ENCODE peak calls at places on chromosomes 7 and 10, in seven cellular contexts. M, G, N, A, V, T and C are unnamed samples.

GRCh38 chr7:135274495-135275268 is 41.0 kb downstream of the STRA8 start:
- DNase-seq in M (peak), G (peak), N (peak), A (no peak), V (no peak), T (peak), C (peak)

GRCh38 chr10:3206516-3207157 is 34.1 kb upstream of the PITRM1 start:
- DNase-seq in M (no peak), G (peak), N (no peak), A (no peak), V (no peak), T (no peak), C (no peak)

GRCh38 chr7:41107330-41107937 is 595.5 kb downstream of the INHBA start:
- DNase-seq in M (peak), G (no peak), N (no peak), A (no peak), V (no peak), T (no peak), C (no peak)

GRCh38 chr10:111840546-111840945 is 343.0 kb downstream of the GPAM start:
- DNase-seq in M (no peak), G (no peak), N (no peak), A (no peak), V (no peak), T (no peak), C (no peak)

GRCh38 chr10:95229724-95230627 is 35.9 kb downstream of the ACSM6 start:
- DNase-seq in M (peak), G (no peak), N (peak), A (no peak), V (peak), T (no peak), C (peak)

GRCh38 chr10:17838080-17838634 is 29.0 kb downstream of the MRC1 start:
- DNase-seq in M (no peak), G (no peak), N (no peak), A (no peak), V (no peak), T (no peak), C (no peak)

GRCh38 chr7:14368285-14368684 is 378.8 kb upstream of the ETV1 start:
- DNase-seq in M (peak), G (no peak), N (no peak), A (no peak), V (no peak), T (no peak), C (no peak)

GRCh38 chr7:158865462-158865922 is 9.1 kb downstream of the DYNC2I1 start:
- DNase-seq in M (no peak), G (no peak), N (no peak), A (no peak), V (no peak), T (no peak), C (no peak)

GRCh38 chr10:79487296-79488194 is 24.8 kb upstream of the EIF5AL1 start:
- DNase-seq in M (peak), G (peak), N (peak), A (no peak), V (no peak), T (no peak), C (no peak)

GRCh38 chr10:133100706-133101463 is 13.2 kb downstream of the ADGRA1 start:
- DNase-seq in M (no peak), G (peak), N (no peak), A (peak), V (no peak), T (no peak), C (no peak)

GRCh38 chr7:5694221-5694754 is 87.2 kb downstream of the RNF216 start:
- DNase-seq in M (peak), G (no peak), N (peak), A (no peak), V (peak), T (no peak), C (peak)

GRCh38 chr7:684416-684815 is 42.1 kb upstream of the DNAAF5 start:
- DNase-seq in M (no peak), G (no peak), N (no peak), A (no peak), V (no peak), T (no peak), C (no peak)